ENCODE peak calls at places on chromosomes 1 and 21, in eight cellular contexts. P is A549, T is IMR-90, B is SK-N-SH, A is K562, N is HepG2, Y is H1, D is GM12878. G is an unnamed sample.

GRCh38 chr1:90721210-90722194 is 4.4 kb upstream of the BARHL2 start:
- DNase-seq in N (peak), Y (no peak), T (peak), B (peak), A (peak), D (no peak), P (peak), G (peak)

GRCh38 chr1:59076612-59077011 is 220.3 kb upstream of the FGGY start:
- DNase-seq in D (no peak), T (peak), A (peak), Y (no peak), B (peak), N (no peak), P (no peak), G (no peak)

GRCh38 chr1:26695417-26696190 is at the start of gene ARID1A:
- DNase-seq in T (peak), B (peak), D (peak), Y (peak), A (peak), N (peak), P (peak), G (peak)

GRCh38 chr1:194640322-194640721 is 1453.9 kb upstream of the B3GALT2 start:
- DNase-seq in Y (no peak), A (no peak), T (no peak), D (no peak), N (no peak), B (no peak), P (no peak), G (no peak)

GRCh38 chr1:87594736-87595383 is 266.2 kb downstream of the LMO4 start:
- DNase-seq in P (no peak), T (no peak), A (no peak), N (no peak), Y (no peak), B (no peak), D (no peak), G (no peak)

GRCh38 chr1:238089615-238090014 is 198.9 kb upstream of the ZP4 start:
- DNase-seq in P (no peak), A (no peak), T (no peak), D (no peak), B (no peak), N (no peak), Y (no peak), G (no peak)

GRCh38 chr1:62621907-62622306 is 24.6 kb downstream of the ANGPTL3 start:
- DNase-seq in Y (no peak), T (peak), N (peak), A (peak), B (no peak), D (peak), P (peak), G (no peak)

GRCh38 chr1:48775817-48776399 is 783 bp downstream of the BEND5 start:
- DNase-seq in D (no peak), A (no peak), P (no peak), T (no peak), Y (no peak), B (peak), N (no peak), G (no peak)

GRCh38 chr21:43301424-43302355 is 125.2 kb downstream of the SIK1 start:
- DNase-seq in N (no peak), A (no peak), P (no peak), B (no peak), D (no peak), Y (no peak), T (no peak), G (no peak)

GRCh38 chr1:28518745-28519341 is 13.0 kb downstream of the RCC1 start:
- DNase-seq in P (no peak), D (no peak), Y (no peak), T (no peak), N (peak), A (peak), B (no peak), G (no peak)

GRCh38 chr1:153355445-153356071 is 2.1 kb upstream of the S100A9 start:
- DNase-seq in P (peak), B (peak), T (peak), N (peak), Y (peak), A (peak), D (no peak), G (peak)

GRCh38 chr21:45401916-45402900 is 2.8 kb upstream of the COL18A1 start:
- DNase-seq in A (no peak), D (no peak), N (no peak), P (no peak), T (no peak), B (no peak), Y (no peak), G (peak)

GRCh38 chr1:18309552-18310155 is 171.1 kb upstream of the KLHDC7A start:
- DNase-seq in Y (no peak), A (no peak), B (no peak), P (no peak), D (no peak), N (no peak), T (no peak), G (no peak)

GRCh38 chr1:171841931-171842723 is 829 bp downstream of the DNM3 start:
- DNase-seq in N (no peak), A (no peak), Y (no peak), P (peak), D (no peak), B (peak), T (no peak), G (peak)

GRCh38 chr1:63713627-63714481 is 60.0 kb upstream of the ROR1 start:
- DNase-seq in T (peak), A (no peak), P (peak), N (no peak), D (no peak), B (no peak), Y (no peak), G (no peak)

GRCh38 chr1:55860816-55861519 is 645.8 kb upstream of the USP24 start:
- DNase-seq in T (peak), Y (peak), N (no peak), D (no peak), A (no peak), P (no peak), B (peak), G (peak)

GRCh38 chr1:14142397-14143095 is 442.6 kb downstream of the PRDM2 start:
- DNase-seq in T (no peak), D (no peak), N (no peak), P (no peak), A (no peak), Y (no peak), B (no peak), G (no peak)

GRCh38 chr1:86706018-86706417 is 1.6 kb downstream of the SH3GLB1 start:
- DNase-seq in Y (no peak), A (no peak), T (no peak), N (peak), P (no peak), D (no peak), B (no peak), G (no peak)

GRCh38 chr1:219445864-219446263 is 167.0 kb downstream of the ZC3H11B start:
- DNase-seq in B (no peak), P (no peak), A (no peak), D (no peak), N (no peak), T (no peak), Y (no peak), G (no peak)

GRCh38 chr1:204307334-204307883 is 52.3 kb downstream of the PLEKHA6 start:
- DNase-seq in Y (no peak), B (no peak), A (no peak), D (no peak), N (no peak), P (no peak), T (peak), G (peak)

GRCh38 chr1:54158071-54158470 is 5.3 kb upstream of the CDCP2 start:
- DNase-seq in N (no peak), T (no peak), A (no peak), P (peak), Y (no peak), B (no peak), D (no peak), G (no peak)

GRCh38 chr1:204410764-204411450 is 710 bp downstream of the PPP1R15B start:
- DNase-seq in P (no peak), A (no peak), Y (no peak), T (peak), D (no peak), B (peak), N (no peak), G (peak)

GRCh38 chr21:20999567-21000169 is 1.5 kb downstream of the NCAM2 start:
- DNase-seq in Y (no peak), B (peak), P (no peak), D (no peak), A (peak), N (peak), T (peak), G (peak)
- TF ChIP-seq USF2 in Y (no peak), B (no peak), P (no peak), D (no peak), A (no peak), N (no peak), T (no peak), G (no peak)

DNA sequence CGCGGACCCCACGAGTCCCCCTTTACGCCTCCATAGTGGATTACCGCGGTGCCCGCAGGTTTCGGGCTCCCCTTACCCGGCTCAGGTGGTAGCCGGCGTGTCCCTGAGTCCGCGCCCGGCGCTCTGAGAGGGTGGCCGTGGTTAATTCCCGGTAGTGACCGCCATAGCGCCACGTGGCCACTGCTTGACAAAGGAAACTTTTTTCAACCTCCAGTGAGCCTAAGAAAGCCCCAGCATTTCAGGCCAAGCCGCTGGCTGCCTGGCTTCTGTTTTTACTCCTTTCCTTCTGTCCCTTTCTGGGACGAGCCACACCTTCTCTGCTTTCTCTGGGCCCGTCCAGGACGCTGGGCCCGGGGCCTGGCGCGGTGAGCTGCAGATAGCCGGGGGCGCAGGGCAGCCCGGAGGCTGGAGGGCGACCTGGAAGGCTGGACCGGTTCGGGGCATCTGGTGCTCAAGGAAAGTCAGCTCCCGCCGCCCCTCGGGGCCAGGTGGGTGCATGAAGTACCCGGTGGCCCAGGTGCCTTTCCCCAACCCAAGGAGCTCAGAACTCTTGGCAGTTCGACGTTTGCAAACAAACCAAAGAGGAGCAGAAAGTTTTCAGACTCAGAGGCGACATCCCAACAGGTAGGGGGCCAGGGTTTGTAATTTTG is 540 bp upstream of the C1orf198 start:
- DNase-seq in P (no peak), Y (no peak), A (no peak), T (no peak), N (peak), D (no peak), B (no peak), G (peak)
- TF ChIP-seq USF2 in P (peak), Y (peak), A (peak), T (peak), N (peak), D (no peak), B (no peak), G (no peak)

DNA sequence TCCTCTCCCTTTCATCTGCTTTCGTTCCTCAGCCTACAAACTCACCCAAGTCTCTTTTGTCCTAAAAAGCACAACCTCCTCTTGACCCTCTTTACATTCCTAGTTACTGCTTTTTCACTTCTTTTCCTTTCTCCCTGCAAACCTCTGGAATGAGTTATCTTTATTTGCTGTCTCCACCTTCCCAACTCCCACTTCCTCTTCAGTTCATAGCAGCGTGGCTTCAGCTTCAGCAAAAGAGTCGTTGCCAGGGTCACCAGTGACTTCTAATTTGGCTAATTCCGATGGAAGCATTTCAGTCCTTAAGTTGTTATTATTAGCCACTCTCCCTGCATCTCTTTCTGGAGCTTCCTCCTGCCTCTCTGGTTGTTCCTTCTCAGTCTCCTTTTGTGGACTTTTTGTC is 6.2 kb upstream of the TMEM54 start:
- DNase-seq in T (peak), N (no peak), P (no peak), B (peak), Y (no peak), A (no peak), D (no peak), G (no peak)
- TF ChIP-seq USF2 in T (no peak), N (no peak), P (no peak), B (no peak), Y (no peak), A (no peak), D (no peak), G (no peak)

DNA sequence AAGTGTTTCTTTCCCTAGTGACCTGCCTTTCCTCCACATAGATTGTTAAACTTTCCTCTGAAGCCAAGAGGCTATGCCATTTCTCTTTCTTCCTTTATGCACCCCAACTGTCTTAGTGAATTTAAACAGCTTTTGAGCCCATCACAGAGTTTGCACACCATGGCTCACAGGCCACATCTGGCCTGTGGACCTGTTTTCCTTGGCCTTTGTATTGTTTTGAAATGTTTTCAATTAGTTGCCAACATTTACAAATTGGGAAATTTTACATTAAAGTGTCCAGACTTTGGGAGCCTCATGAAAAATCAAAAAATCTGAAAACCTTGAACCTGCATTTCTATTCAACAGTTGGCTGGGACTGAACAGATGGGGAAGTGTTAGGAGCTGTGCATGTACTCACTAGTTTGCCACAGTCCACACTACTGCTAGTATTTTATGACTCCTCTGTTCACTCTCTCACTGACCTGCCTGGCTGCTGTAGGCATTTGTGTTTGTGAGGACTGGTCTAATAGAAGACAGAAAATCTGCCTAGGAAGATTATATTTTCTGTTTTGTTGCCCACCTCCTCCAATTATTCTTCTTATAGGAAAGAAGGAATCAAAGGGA is 134.5 kb downstream of the HLX start:
- DNase-seq in A (no peak), P (no peak), T (no peak), D (no peak), N (no peak), Y (no peak), B (no peak), G (no peak)
- TF ChIP-seq USF2 in A (no peak), P (no peak), T (no peak), D (no peak), N (no peak), Y (no peak), B (no peak), G (no peak)

G was measured in WTC11.